ENCODE peak calls at places on chromosomes 12 and 14, in eight cellular contexts. K is HCT116, N is A549, L is IMR-90, Y is heart left ventricle, W is lower leg skin, A is suprapubic skin, O is ovary. U is an unnamed sample.

GRCh38 chr14:58752782-58753181 is 115.0 kb downstream of the DACT1 start:
- DNase-seq in K (no peak), N (peak), W (peak), L (no peak), A (peak), O (peak), Y (peak), U (peak)

GRCh38 chr12:123996581-123996980 is 23.6 kb downstream of the ZNF664 start:
- DNase-seq in N (no peak), Y (no peak), W (no peak), O (no peak), K (no peak), L (no peak), A (no peak), U (no peak)

GRCh38 chr12:122449317-122449716 is 26.8 kb upstream of the CLIP1 start:
- DNase-seq in A (no peak), O (no peak), W (no peak), L (peak), Y (no peak), K (peak), N (peak), U (no peak)

GRCh38 chr14:103562385-103563088 is at the start of the genes BAG5 and COA8:
- DNase-seq in N (peak), A (peak), Y (peak), L (peak), O (peak), W (peak), K (peak), U (peak)

GRCh38 chr12:56571131-56571530 is 49.5 kb downstream of the RBMS2 start:
- DNase-seq in Y (no peak), L (no peak), K (no peak), A (no peak), W (no peak), O (no peak), N (no peak), U (no peak)

GRCh38 chr14:92693998-92694780 is 54.2 kb downstream of the LGMN start:
- DNase-seq in W (no peak), O (no peak), A (peak), L (no peak), N (peak), Y (peak), K (peak), U (no peak)

GRCh38 chr12:116171549-116171948 is 105.9 kb downstream of the MED13L start:
- DNase-seq in Y (no peak), L (peak), N (no peak), W (no peak), A (no peak), O (no peak), K (no peak), U (no peak)

GRCh38 chr12:103334447-103334846 is 161.3 kb downstream of the C12orf42 start:
- DNase-seq in K (no peak), L (no peak), N (no peak), W (no peak), A (no peak), Y (no peak), O (no peak), U (no peak)

GRCh38 chr12:132356686-132357622 is 27.6 kb upstream of the GALNT9 start:
- DNase-seq in W (peak), O (peak), Y (peak), K (peak), N (peak), A (no peak), L (peak), U (peak)

DNA sequence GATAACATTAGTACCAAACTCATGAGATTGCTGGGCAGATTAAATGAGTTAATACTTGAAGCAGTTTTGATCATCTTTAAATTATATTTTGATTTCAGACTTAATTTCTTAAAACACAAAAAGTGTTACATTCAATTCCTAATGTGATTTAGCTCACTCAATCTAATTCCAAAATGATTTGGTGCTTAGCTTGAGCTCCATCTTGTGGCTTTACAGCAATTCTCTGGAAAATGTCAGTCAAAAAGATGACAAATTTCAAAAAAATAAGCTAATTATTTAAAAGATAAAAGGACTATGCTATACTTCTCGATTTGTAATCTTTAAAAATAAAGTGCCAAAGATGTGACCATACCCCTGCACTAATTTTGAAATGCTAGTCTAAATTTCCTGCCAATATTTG is 10.1 kb downstream of the LLPH start:
- DNase-seq in O (no peak), L (no peak), W (no peak), Y (no peak), N (no peak), K (no peak), A (no peak), U (no peak)
- TF ChIP-seq CTCF in O (no peak), L (peak), W (no peak), Y (no peak), N (peak), K (peak), A (no peak), U (no peak)

GRCh38 chr12:107096571-107096970 is 3.2 kb upstream of the CRY1 start:
- DNase-seq in L (no peak), K (no peak), Y (no peak), A (no peak), N (no peak), W (no peak), O (no peak), U (no peak)

GRCh38 chr12:107091989-107092641 is 1.2 kb downstream of the CRY1 start:
- DNase-seq in A (no peak), N (peak), Y (no peak), O (no peak), K (peak), W (peak), L (peak), U (peak)

GRCh38 chr12:107091381-107091780 is 2.0 kb downstream of the CRY1 start:
- DNase-seq in Y (no peak), N (peak), A (no peak), L (peak), K (no peak), O (no peak), W (no peak), U (no peak)

GRCh38 chr12:107093547-107094448 is at the start of gene CRY1:
- DNase-seq in W (peak), Y (peak), L (peak), K (peak), O (peak), N (peak), A (peak), U (peak)

GRCh38 chr12:107092669-107093546 is 441 bp downstream of the CRY1 start:
- DNase-seq in N (peak), K (no peak), Y (no peak), O (no peak), W (peak), A (peak), L (no peak), U (peak)
- TF ChIP-seq POLR2A in N (peak), K (peak), Y (peak), O (peak), W (no peak), A (peak), L (peak), U (peak)

DNA sequence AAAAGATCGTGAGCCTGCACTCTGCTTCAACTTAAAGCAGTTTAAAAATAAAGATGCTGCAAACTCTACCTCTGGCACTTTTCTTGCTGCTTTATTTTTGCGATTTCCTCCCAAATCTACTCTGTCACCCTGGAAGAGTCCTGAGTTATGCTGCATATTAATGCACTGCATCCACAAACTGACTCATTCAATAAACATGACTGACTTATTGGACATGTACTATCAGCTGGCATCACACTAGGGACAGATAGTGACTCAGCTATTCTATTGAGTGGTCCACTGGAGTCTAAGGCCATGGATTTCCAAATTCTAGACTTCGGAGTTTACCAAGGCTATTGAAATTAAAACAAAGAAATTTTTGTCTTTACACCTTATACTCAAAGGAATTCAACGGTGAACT is 90.7 kb upstream of the PTPRR start:
- DNase-seq in Y (no peak), W (no peak), O (no peak), A (no peak), L (no peak), N (peak), K (no peak), U (no peak)
- TF ChIP-seq CTCF in Y (no peak), W (no peak), O (no peak), A (no peak), L (no peak), N (no peak), K (no peak), U (no peak)

GRCh38 chr12:6821674-6822433 is at the start of gene GPR162:
- DNase-seq in L (peak), N (peak), W (no peak), K (no peak), Y (peak), A (peak), O (peak), U (peak)
- TF ChIP-seq POLR2A in L (no peak), N (peak), W (no peak), K (peak), Y (no peak), A (no peak), O (no peak), U (no peak)

GRCh38 chr12:52890417-52890816 is 14.5 kb downstream of the KRT8 start:
- DNase-seq in Y (no peak), W (no peak), N (peak), O (no peak), K (no peak), L (no peak), A (no peak), U (no peak)

GRCh38 chr12:52895726-52896189 is 9.1 kb downstream of the KRT8 start:
- DNase-seq in L (no peak), O (no peak), Y (no peak), K (no peak), A (no peak), W (no peak), N (peak), U (no peak)

GRCh38 chr12:52891044-52891443 is 13.8 kb downstream of the KRT8 start:
- DNase-seq in O (no peak), A (no peak), L (no peak), N (peak), K (no peak), W (no peak), Y (no peak), U (no peak)

GRCh38 chr12:52892193-52892852 is 12.6 kb downstream of the KRT8 start:
- DNase-seq in L (no peak), K (no peak), W (no peak), Y (no peak), A (no peak), O (no peak), N (peak), U (no peak)

GRCh38 chr12:52892974-52893373 is 11.9 kb downstream of the KRT8 start:
- DNase-seq in Y (no peak), K (no peak), L (no peak), W (no peak), A (no peak), O (no peak), N (peak), U (no peak)
- TF ChIP-seq CTCF in Y (no peak), K (no peak), L (no peak), W (no peak), A (no peak), O (no peak), N (no peak), U (no peak)

GRCh38 chr14:67332468-67332867 is 27.1 kb downstream of the ATP6V1D start:
- DNase-seq in A (no peak), W (no peak), L (peak), K (no peak), Y (no peak), N (no peak), O (no peak), U (no peak)
- TF ChIP-seq POLR2A in A (no peak), W (no peak), L (no peak), K (no peak), Y (no peak), N (no peak), O (no peak), U (no peak)